ENCODE peak calls at places on chromosomes 3 and 15, in six cellular contexts. Q is stimulated activated CD4-positive, alpha-beta T cell treated with anti-CD3 and anti-CD28 coated beads, Interleukin-2, amount 100 ng/mL, for 48 hours; A is GM04504; Z is NCI-H2081; V is naive thymus-derived CD8-positive, alpha-beta T cell; N is HFFc6. L is an unnamed sample.

GRCh38 chr3:108493862-108494261 is 16.5 kb downstream of the MYH15 start:
- DNase-seq in Q (no peak), A (no peak), Z (peak; percentile 16), V (no peak), N (peak; percentile 11), L (no peak)

GRCh38 chr3:185930393-185931107 is 7.3 kb downstream of the TRA2B start:
- DNase-seq in Q (no peak), A (no peak), Z (no peak), V (no peak), N (peak; percentile 49), L (no peak)

GRCh38 chr15:90239371-90239770 is 5.4 kb downstream of the GDPGP1 start:
- DNase-seq in Q (no peak), A (no peak), Z (no peak), V (no peak), N (no peak), L (no peak)

GRCh38 chr3:159200176-159200575 is 398.3 kb downstream of the MFSD1 start:
- DNase-seq in Q (no peak), A (peak; percentile 47), Z (no peak), V (no peak), N (peak; percentile 76), L (peak; percentile 52)

GRCh38 chr15:56241374-56242085 is 2.1 kb downstream of the RFX7 start:
- DNase-seq in Q (no peak), A (no peak), Z (no peak), V (no peak), N (no peak), L (no peak)

GRCh38 chr15:60865507-60865906 is 363.6 kb downstream of the RORA start:
- DNase-seq in Q (no peak), A (no peak), Z (no peak), V (no peak), N (no peak), L (peak; percentile 78)

GRCh38 chr15:68431037-68431791 is 749 bp downstream of the ITGA11 start:
- DNase-seq in Q (no peak), A (no peak), Z (no peak), V (no peak), N (no peak), L (no peak)

GRCh38 chr15:70605606-70606410 is 157.6 kb downstream of the UACA start:
- DNase-seq in Q (no peak), A (peak; percentile 46), Z (peak; percentile 19), V (no peak), N (peak; percentile 30), L (peak; percentile 64)

GRCh38 chr3:193701896-193702644 is 109.1 kb downstream of the OPA1 start:
- DNase-seq in Q (no peak), A (peak; percentile 5), Z (no peak), V (no peak), N (no peak), L (no peak)

GRCh38 chr3:31661993-31662392 is 129.3 kb downstream of the STT3B start:
- DNase-seq in Q (no peak), A (no peak), Z (no peak), V (no peak), N (no peak), L (no peak)

GRCh38 chr3:43907508-43907858 is 216.7 kb downstream of the ABHD5 start:
- DNase-seq in Q (no peak), A (no peak), Z (no peak), V (no peak), N (no peak), L (no peak)

GRCh38 chr3:169454823-169455222 is 208.7 kb downstream of the MECOM start:
- DNase-seq in Q (no peak), A (peak; percentile 35), Z (no peak), V (no peak), N (peak; percentile 38), L (peak; percentile 58)

GRCh38 chr3:45224824-45225464 is 1.1 kb downstream of the TMEM158 start:
- DNase-seq in Q (peak; percentile 13), A (no peak), Z (peak; percentile 44), V (peak; percentile 7), N (peak; percentile 76), L (peak; percentile 33)

GRCh38 chr15:26665950-26666921 is 106.6 kb downstream of the GABRB3 start:
- DNase-seq in Q (no peak), A (no peak), Z (no peak), V (no peak), N (no peak), L (no peak)

GRCh38 chr3:43345246-43345645 is 58.9 kb downstream of the SNRK start:
- DNase-seq in Q (no peak), A (no peak), Z (no peak), V (no peak), N (no peak), L (no peak)

GRCh38 chr15:49737138-49737537 is 116.3 kb downstream of the DTWD1 start:
- DNase-seq in Q (no peak), A (no peak), Z (no peak), V (no peak), N (no peak), L (no peak)

GRCh38 chr3:52162250-52162872 is 8.1 kb upstream of the POC1A start:
- DNase-seq in Q (no peak), A (no peak), Z (no peak), V (no peak), N (no peak), L (no peak)

GRCh38 chr3:183698318-183698731 is 728 bp downstream of the YEATS2 start:
- DNase-seq in Q (peak; percentile 23), A (no peak), Z (peak; percentile 32), V (peak; percentile 10), N (peak; percentile 46), L (no peak)

GRCh38 chr3:129575233-129575986 is 31.1 kb downstream of the PLXND1 start:
- DNase-seq in Q (no peak), A (no peak), Z (no peak), V (no peak), N (no peak), L (no peak)

GRCh38 chr15:50353251-50353998 is 1.6 kb downstream of the GABPB1 start:
- DNase-seq in Q (no peak), A (peak; percentile 80), Z (no peak), V (peak; percentile 33), N (peak; percentile 78), L (peak; percentile 91)

GRCh38 chr3:61809879-61810278 is 248.5 kb downstream of the PTPRG start:
- DNase-seq in Q (no peak), A (no peak), Z (peak; percentile 51), V (no peak), N (no peak), L (no peak)

GRCh38 chr3:184371570-184372018 is 6.4 kb downstream of the THPO start:
- DNase-seq in Q (peak; percentile 42), A (peak; percentile 74), Z (peak; percentile 98), V (peak; percentile 49), N (peak; percentile 82), L (peak; percentile 64)

GRCh38 chr3:196985298-196985697 is 16.7 kb upstream of the PIGZ start:
- DNase-seq in Q (no peak), A (no peak), Z (no peak), V (no peak), N (no peak), L (no peak)

GRCh38 chr15:79811406-79812405 is 85.1 kb downstream of the MTHFS start:
- DNase-seq in Q (no peak), A (peak; percentile 34), Z (no peak), V (no peak), N (no peak), L (peak; percentile 41)

GRCh38 chr15:71679223-71680078 is 130.9 kb upstream of the NR2E3 start:
- DNase-seq in Q (no peak), A (no peak), Z (no peak), V (no peak), N (peak; percentile 62), L (no peak)

GRCh38 chr3:57110214-57110613 is 49.8 kb downstream of the SPATA12 start:
- DNase-seq in Q (no peak), A (no peak), Z (no peak), V (no peak), N (no peak), L (no peak)

GRCh38 chr3:148991219-148992026 is at the start of gene GYG1:
- DNase-seq in Q (peak; percentile 66), A (peak; percentile 61), Z (peak; percentile 85), V (peak; percentile 76), N (peak; percentile 69), L (no peak)

GRCh38 chr3:129560931-129561594 is 18.1 kb downstream of the H1-8 start:
- DNase-seq in Q (no peak), A (peak; percentile 77), Z (peak; percentile 38), V (no peak), N (peak; percentile 76), L (peak; percentile 57)

GRCh38 chr3:42704136-42704841 is 1.7 kb upstream of the HHATL start:
- DNase-seq in Q (no peak), A (no peak), Z (no peak), V (no peak), N (no peak), L (no peak)

GRCh38 chr3:61146010-61146569 is 105.2 kb downstream of the FHIT start:
- DNase-seq in Q (no peak), A (no peak), Z (peak; percentile 23), V (no peak), N (no peak), L (no peak)

GRCh38 chr3:16485024-16485992 is 28.2 kb downstream of the RFTN1 start:
- DNase-seq in Q (no peak), A (no peak), Z (no peak), V (no peak), N (no peak), L (no peak)

GRCh38 chr15:89812126-89812846 is 2.4 kb downstream of the ANPEP start:
- DNase-seq in Q (no peak), A (peak; percentile 69), Z (no peak), V (no peak), N (peak; percentile 61), L (no peak)

GRCh38 chr3:51391566-51392300 is 648 bp downstream of the RBM15B start:
- DNase-seq in Q (no peak), A (no peak), Z (no peak), V (peak; percentile 41), N (peak; percentile 7), L (no peak)

GRCh38 chr3:45644467-45645201 is 44.6 kb upstream of the SACM1L start:
- DNase-seq in Q (no peak), A (no peak), Z (no peak), V (no peak), N (peak; percentile 87), L (peak; percentile 60)

GRCh38 chr3:15159501-15160136 is 46.4 kb upstream of the CAPN7 start:
- DNase-seq in Q (no peak), A (no peak), Z (no peak), V (no peak), N (no peak), L (no peak)

GRCh38 chr15:89416339-89417183 is 79.8 kb downstream of the RHCG start:
- DNase-seq in Q (peak; percentile 84), A (peak; percentile 18), Z (peak; percentile 48), V (peak; percentile 56), N (peak; percentile 63), L (no peak)

GRCh38 chr3:43995929-43996378 is 245.7 kb upstream of the TOPAZ1 start:
- DNase-seq in Q (no peak), A (no peak), Z (no peak), V (no peak), N (no peak), L (no peak)

GRCh38 chr3:133038089-133038730 is at the start of gene TMEM108:
- DNase-seq in Q (peak; percentile 29), A (no peak), Z (peak; percentile 98), V (no peak), N (no peak), L (peak; percentile 5)